ENCODE peak calls at places on chromosome 1, in eight cellular contexts. W, P, S, N, K, J, C and D are unnamed samples.

GRCh38 chr1:152392909-152393308 is 21.2 kb downstream of the CRNN start:
- DNase-seq in W (peak; percentile 8), P (peak; percentile 19), S (no peak), N (no peak), K (no peak), J (no peak), C (no peak), D (no peak)

GRCh38 chr1:206663832-206664652 is 20.7 kb upstream of the MAPKAPK2 start:
- DNase-seq in W (peak; percentile 57), P (peak; percentile 97), S (peak; percentile 82), N (peak; percentile 78), K (peak; percentile 13), J (peak; percentile 64), C (no peak), D (peak; percentile 59)

GRCh38 chr1:23470282-23471070 is 13.5 kb downstream of the ASAP3 start:
- DNase-seq in W (no peak), P (peak; percentile 89), S (no peak), N (peak; percentile 78), K (no peak), J (no peak), C (peak; percentile 75), D (no peak)

GRCh38 chr1:47934243-47934805 is 62.9 kb downstream of the TRABD2B start:
- DNase-seq in W (no peak), P (no peak), S (no peak), N (peak; percentile 64), K (no peak), J (no peak), C (peak; percentile 73), D (no peak)

GRCh38 chr1:41192456-41193188 is 49.5 kb downstream of the SCMH1 start:
- DNase-seq in W (no peak), P (no peak), S (no peak), N (peak; percentile 50), K (no peak), J (no peak), C (no peak), D (no peak)

GRCh38 chr1:86375688-86376087 is 20.4 kb downstream of the ODF2L start:
- DNase-seq in W (no peak), P (peak; percentile 30), S (no peak), N (peak; percentile 69), K (no peak), J (no peak), C (no peak), D (no peak)

GRCh38 chr1:6771568-6771825 is 13.8 kb upstream of the CAMTA1 start:
- DNase-seq in W (no peak), P (no peak), S (no peak), N (no peak), K (no peak), J (no peak), C (no peak), D (no peak)

GRCh38 chr1:62175568-62176179 is 19.0 kb upstream of the L1TD1 start:
- DNase-seq in W (peak; percentile 17), P (peak; percentile 60), S (peak; percentile 64), N (peak; percentile 72), K (no peak), J (peak; percentile 56), C (no peak), D (no peak)

GRCh38 chr1:112522621-112523020 is 13.9 kb downstream of the WNT2B start:
- DNase-seq in W (no peak), P (peak; percentile 98), S (no peak), N (peak; percentile 98), K (no peak), J (no peak), C (no peak), D (no peak)

GRCh38 chr1:70361727-70362413 is 7.3 kb upstream of the ANKRD13C start:
- DNase-seq in W (no peak), P (peak; percentile 19), S (no peak), N (peak; percentile 72), K (no peak), J (no peak), C (no peak), D (no peak)